ENCODE peak calls at places on chromosomes 2 and 18, in ten cellular contexts. Q is esophagus squamous epithelium, U is sigmoid colon, G is ovary, S is IMR-90, K is GM12864, B is AG09309, Z is fibroblast of pulmonary artery, A is colonic mucosa, J is WTC11. L is an unnamed sample.

GRCh38 chr2:60834270-60834717 is 47.1 kb upstream of the REL start:
- DNase-seq in Q (no peak), U (no peak), G (no peak), S (no peak), K (peak), B (no peak), Z (peak), A (no peak), J (no peak), L (peak)

GRCh38 chr18:12990128-12990485 is 1.1 kb upstream of the CEP192 start:
- DNase-seq in Q (no peak), U (no peak), G (no peak), S (no peak), K (no peak), B (no peak), Z (no peak), A (no peak), J (no peak), L (no peak)

GRCh38 chr18:62634991-62635630 is 80.2 kb upstream of the PHLPP1 start:
- DNase-seq in Q (no peak), U (no peak), G (no peak), S (no peak), K (no peak), B (no peak), Z (no peak), A (no peak), J (no peak), L (no peak)

GRCh38 chr2:63301481-63301880 is 250.9 kb downstream of the OTX1 start:
- DNase-seq in Q (no peak), U (no peak), G (no peak), S (no peak), K (no peak), B (no peak), Z (no peak), A (no peak), J (no peak), L (no peak)

GRCh38 chr18:2853926-2854664 is 7.3 kb downstream of the EMILIN2 start:
- DNase-seq in Q (no peak), U (peak), G (no peak), S (no peak), K (no peak), B (no peak), Z (no peak), A (no peak), J (no peak), L (no peak)

GRCh38 chr2:54013996-54014395 is 43.2 kb upstream of the PSME4 start:
- DNase-seq in Q (no peak), U (no peak), G (no peak), S (no peak), K (no peak), B (no peak), Z (no peak), A (no peak), J (no peak), L (no peak)

GRCh38 chr2:235492850-235493344 is 946 bp upstream of the AGAP1 start:
- DNase-seq in Q (no peak), U (no peak), G (peak), S (no peak), K (no peak), B (no peak), Z (no peak), A (no peak), J (peak), L (no peak)

GRCh38 chr2:172558372-172558771 is 2.5 kb downstream of the PDK1 start:
- DNase-seq in Q (no peak), U (no peak), G (no peak), S (no peak), K (no peak), B (no peak), Z (no peak), A (no peak), J (no peak), L (no peak)

GRCh38 chr18:11096839-11097750 is 52.3 kb downstream of the PIEZO2 start:
- DNase-seq in Q (no peak), U (no peak), G (no peak), S (no peak), K (no peak), B (no peak), Z (no peak), A (no peak), J (no peak), L (no peak)

GRCh38 chr18:43077510-43078290 is 37.8 kb downstream of the RIT2 start:
- DNase-seq in Q (no peak), U (no peak), G (no peak), S (no peak), K (no peak), B (no peak), Z (no peak), A (no peak), J (no peak), L (no peak)

GRCh38 chr2:85213893-85214512 is 80.8 kb downstream of the TCF7L1 start:
- DNase-seq in Q (no peak), U (no peak), G (no peak), S (no peak), K (no peak), B (no peak), Z (no peak), A (no peak), J (no peak), L (no peak)

GRCh38 chr2:64672708-64673107 is 19.0 kb upstream of the SERTAD2 start:
- DNase-seq in Q (no peak), U (no peak), G (no peak), S (no peak), K (no peak), B (no peak), Z (no peak), A (no peak), J (no peak), L (no peak)

GRCh38 chr18:58449366-58449935 is 179.4 kb downstream of the ALPK2 start:
- DNase-seq in Q (no peak), U (no peak), G (no peak), S (no peak), K (no peak), B (no peak), Z (no peak), A (no peak), J (no peak), L (no peak)

GRCh38 chr2:128319773-128320608 is 1.3 kb upstream of the HS6ST1 start:
- DNase-seq in Q (no peak), U (peak), G (peak), S (no peak), K (no peak), B (no peak), Z (no peak), A (no peak), J (no peak), L (peak)

GRCh38 chr2:144382848-144383247 is 137.1 kb downstream of the ZEB2 start:
- DNase-seq in Q (no peak), U (no peak), G (no peak), S (no peak), K (peak), B (no peak), Z (peak), A (no peak), J (no peak), L (peak)

GRCh38 chr2:142914507-142915313 is 37.2 kb downstream of the KYNU start:
- DNase-seq in Q (no peak), U (no peak), G (no peak), S (no peak), K (peak), B (no peak), Z (no peak), A (no peak), J (no peak), L (peak)

GRCh38 chr2:10457846-10458563 is 9.9 kb upstream of the ODC1 start:
- DNase-seq in Q (no peak), U (no peak), G (no peak), S (peak), K (no peak), B (peak), Z (peak), A (no peak), J (no peak), L (no peak)

GRCh38 chr2:47304654-47305053 is 98.3 kb upstream of the MSH2 start:
- DNase-seq in Q (no peak), U (no peak), G (no peak), S (no peak), K (no peak), B (no peak), Z (no peak), A (no peak), J (no peak), L (no peak)

GRCh38 chr2:180141600-180141999 is 134.5 kb upstream of the CWC22 start:
- DNase-seq in Q (no peak), U (no peak), G (no peak), S (no peak), K (no peak), B (no peak), Z (no peak), A (no peak), J (no peak), L (no peak)

GRCh38 chr2:145034511-145034910 is 514.6 kb upstream of the ZEB2 start:
- DNase-seq in Q (no peak), U (no peak), G (no peak), S (no peak), K (no peak), B (no peak), Z (no peak), A (no peak), J (no peak), L (no peak)

GRCh38 chr2:207122914-207123744 is 42.6 kb downstream of the KLF7 start:
- DNase-seq in Q (no peak), U (no peak), G (no peak), S (no peak), K (no peak), B (no peak), Z (no peak), A (no peak), J (no peak), L (no peak)

GRCh38 chr2:238231251-238231793 is 8.5 kb downstream of the HES6 start:
- DNase-seq in Q (no peak), U (peak), G (peak), S (peak), K (no peak), B (no peak), Z (peak), A (peak), J (peak), L (peak)

GRCh38 chr18:52722904-52723303 is 382.9 kb downstream of the DCC start:
- DNase-seq in Q (no peak), U (no peak), G (no peak), S (no peak), K (no peak), B (no peak), Z (no peak), A (no peak), J (no peak), L (no peak)

GRCh38 chr2:113167115-113167932 is 6.4 kb upstream of the PSD4 start:
- DNase-seq in Q (no peak), U (no peak), G (no peak), S (no peak), K (no peak), B (no peak), Z (no peak), A (peak), J (no peak), L (no peak)

GRCh38 chr2:128500136-128500800 is 181.6 kb upstream of the HS6ST1 start:
- DNase-seq in Q (no peak), U (no peak), G (no peak), S (no peak), K (no peak), B (no peak), Z (no peak), A (no peak), J (no peak), L (no peak)

GRCh38 chr18:55189972-55190371 is 230.7 kb upstream of the CCDC68 start:
- DNase-seq in Q (no peak), U (no peak), G (no peak), S (no peak), K (no peak), B (no peak), Z (no peak), A (no peak), J (peak), L (no peak)

GRCh38 chr18:21897811-21898210 is 157.2 kb downstream of the MIB1 start:
- DNase-seq in Q (no peak), U (no peak), G (peak), S (peak), K (peak), B (peak), Z (peak), A (peak), J (peak), L (peak)

GRCh38 chr2:62665446-62665845 is 40.1 kb upstream of the EHBP1 start:
- DNase-seq in Q (no peak), U (no peak), G (no peak), S (no peak), K (no peak), B (no peak), Z (no peak), A (no peak), J (no peak), L (no peak)

GRCh38 chr2:216774180-216774579 is 78.8 kb upstream of the IGFBP5 start:
- DNase-seq in Q (no peak), U (no peak), G (no peak), S (no peak), K (no peak), B (peak), Z (no peak), A (no peak), J (no peak), L (no peak)

GRCh38 chr2:177612651-177613050 is 220.1 kb downstream of the AGPS start:
- DNase-seq in Q (no peak), U (no peak), G (no peak), S (no peak), K (no peak), B (no peak), Z (no peak), A (no peak), J (no peak), L (no peak)

GRCh38 chr18:37316468-37316867 is 249.1 kb downstream of the CELF4 start:
- DNase-seq in Q (no peak), U (no peak), G (no peak), S (no peak), K (no peak), B (no peak), Z (no peak), A (no peak), J (no peak), L (no peak)

GRCh38 chr18:37318360-37319037 is 247.1 kb downstream of the CELF4 start:
- DNase-seq in Q (no peak), U (no peak), G (no peak), S (no peak), K (no peak), B (no peak), Z (no peak), A (no peak), J (no peak), L (no peak)

GRCh38 chr18:37315935-37316334 is 249.7 kb downstream of the CELF4 start:
- DNase-seq in Q (no peak), U (no peak), G (no peak), S (no peak), K (no peak), B (no peak), Z (no peak), A (no peak), J (no peak), L (no peak)

GRCh38 chr18:37317486-37317885 is 248.1 kb downstream of the CELF4 start:
- DNase-seq in Q (no peak), U (no peak), G (no peak), S (no peak), K (no peak), B (no peak), Z (no peak), A (no peak), J (no peak), L (no peak)

DNA sequence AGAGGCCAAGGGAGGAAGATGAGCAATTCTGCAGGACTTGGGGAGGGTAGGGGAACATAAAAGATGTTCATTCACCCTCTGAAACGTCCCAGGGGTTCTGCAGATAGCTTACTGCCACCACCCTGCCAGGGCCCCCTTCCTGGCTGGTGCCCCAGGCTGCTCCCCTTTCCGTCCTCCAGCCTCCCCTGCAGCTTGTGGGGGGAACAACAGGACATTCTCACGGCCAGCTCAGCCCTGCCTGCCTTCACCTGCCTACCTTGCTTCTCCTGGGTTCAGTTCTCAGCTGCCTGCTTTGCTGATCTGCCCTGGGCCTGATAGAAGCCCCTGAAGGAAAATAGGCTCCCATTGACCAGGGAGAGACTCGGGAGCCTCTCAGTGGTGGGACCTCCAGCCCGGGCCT is 251.1 kb downstream of the CELF4 start:
- DNase-seq in Q (no peak), U (no peak), G (no peak), S (no peak), K (no peak), B (no peak), Z (no peak), A (no peak), J (no peak), L (no peak)
- TF ChIP-seq CTCF in Q (no peak), U (no peak), G (no peak), S (no peak), K (no peak), B (no peak), Z (no peak), A (no peak), J (no peak), L (peak)

GRCh38 chr2:164953279-164953678 is 2.0 kb downstream of the SLC38A11 start:
- DNase-seq in Q (no peak), U (no peak), G (no peak), S (no peak), K (no peak), B (no peak), Z (no peak), A (no peak), J (no peak), L (no peak)

GRCh38 chr2:164952057-164952702 is 3.1 kb downstream of the SLC38A11 start:
- DNase-seq in Q (no peak), U (no peak), G (no peak), S (no peak), K (no peak), B (no peak), Z (no peak), A (no peak), J (no peak), L (no peak)

GRCh38 chr2:164960159-164960558 is 4.8 kb upstream of the SLC38A11 start:
- DNase-seq in Q (no peak), U (no peak), G (no peak), S (no peak), K (no peak), B (no peak), Z (no peak), A (no peak), J (no peak), L (no peak)

GRCh38 chr2:164954186-164954585 is 1.1 kb downstream of the SLC38A11 start:
- DNase-seq in Q (no peak), U (no peak), G (no peak), S (no peak), K (no peak), B (no peak), Z (no peak), A (no peak), J (no peak), L (no peak)

GRCh38 chr2:164954954-164955701 is at the start of gene SLC38A11:
- DNase-seq in Q (no peak), U (peak), G (peak), S (no peak), K (no peak), B (no peak), Z (peak), A (peak), J (peak), L (no peak)
- TF ChIP-seq CTCF in Q (no peak), U (no peak), G (no peak), S (peak), K (no peak), B (no peak), Z (no peak), A (no peak), J (no peak), L (no peak)

DNA sequence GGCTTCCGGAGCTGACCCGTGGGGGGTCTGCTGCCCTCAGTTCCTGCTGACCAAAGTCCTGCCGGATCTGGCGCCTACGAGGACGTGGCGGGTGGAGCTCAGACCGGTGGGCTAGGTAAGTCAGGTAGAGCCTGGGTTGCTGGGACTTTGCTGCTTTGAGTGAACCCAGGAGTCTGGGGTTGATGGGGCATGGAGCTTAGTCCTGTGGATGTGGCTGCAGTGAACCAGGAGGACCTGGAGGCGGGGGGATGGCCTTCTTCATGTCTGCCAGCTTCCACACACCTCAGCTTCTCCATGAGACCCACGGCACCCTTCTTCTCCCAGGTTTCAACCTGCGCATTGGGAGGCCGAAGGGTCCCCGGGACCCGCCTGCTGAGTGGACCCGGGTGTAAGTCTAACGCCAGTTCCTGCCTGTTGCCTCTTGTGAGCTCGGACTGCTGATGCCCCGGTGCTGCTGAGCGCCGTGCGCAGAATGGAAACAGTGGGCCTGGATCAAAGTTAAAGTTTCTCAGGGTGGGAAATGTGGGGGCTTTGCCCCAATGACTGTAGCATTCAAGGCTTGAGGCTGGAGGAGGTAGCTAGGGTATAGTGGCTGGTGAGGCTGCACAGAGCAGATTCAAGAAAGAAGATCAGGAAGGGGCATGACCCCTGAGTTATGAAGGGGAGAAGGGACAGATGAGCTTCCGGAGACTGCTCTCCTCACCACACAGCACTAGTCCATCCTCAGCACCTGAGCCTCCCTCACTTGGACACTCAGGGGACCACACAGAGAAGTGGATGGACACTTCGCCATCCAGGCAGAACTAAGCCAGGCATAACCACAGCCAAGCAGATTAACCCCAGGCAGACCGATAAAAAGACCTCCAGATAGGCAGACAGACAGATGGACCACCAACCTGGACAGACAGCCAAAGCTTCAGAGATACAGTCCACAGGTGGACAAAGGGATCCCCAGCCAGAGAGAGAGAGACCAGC is 17.3 kb downstream of the PTPN18 start:
- DNase-seq in Q (no peak), U (peak), G (no peak), S (no peak), K (no peak), B (no peak), Z (no peak), A (no peak), J (no peak), L (no peak)
- TF ChIP-seq CTCF in Q (no peak), U (no peak), G (peak), S (no peak), K (no peak), B (no peak), Z (no peak), A (no peak), J (peak), L (no peak)

GRCh38 chr2:200525066-200525465 is 941 bp upstream of the SGO2 start:
- DNase-seq in Q (no peak), U (no peak), G (no peak), S (peak), K (no peak), B (no peak), Z (no peak), A (no peak), J (no peak), L (no peak)

GRCh38 chr2:200525551-200525881 is 491 bp upstream of the SGO2 start:
- DNase-seq in Q (no peak), U (no peak), G (no peak), S (no peak), K (no peak), B (no peak), Z (no peak), A (no peak), J (no peak), L (no peak)

GRCh38 chr2:200523158-200523557 is 2.8 kb upstream of the SGO2 start:
- DNase-seq in Q (no peak), U (no peak), G (no peak), S (no peak), K (no peak), B (no peak), Z (no peak), A (peak), J (no peak), L (no peak)

GRCh38 chr2:200525882-200526651 is at the start of gene SGO2:
- DNase-seq in Q (peak), U (peak), G (peak), S (peak), K (peak), B (peak), Z (peak), A (peak), J (peak), L (peak)

DNA sequence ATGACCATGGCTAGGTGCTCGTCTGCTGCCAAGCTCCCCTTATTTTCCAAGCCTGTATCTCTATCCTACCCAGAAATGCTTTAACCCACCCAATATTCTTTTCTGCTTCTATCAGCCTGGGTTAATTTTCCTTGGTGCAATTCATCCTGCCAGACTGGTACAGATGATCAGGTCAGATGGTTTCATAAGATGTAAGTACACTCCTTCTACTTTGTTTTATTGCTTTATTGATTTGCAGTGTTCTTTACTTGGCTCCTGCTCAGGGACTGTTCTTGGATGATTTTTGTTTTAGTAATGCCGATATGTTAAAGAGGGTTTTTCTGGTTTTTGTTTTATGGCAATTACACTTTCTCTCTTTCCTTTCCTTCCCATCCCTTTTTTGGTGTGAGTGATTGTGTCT is 2.4 kb upstream of the SGO2 start:
- DNase-seq in Q (no peak), U (no peak), G (no peak), S (no peak), K (no peak), B (no peak), Z (no peak), A (no peak), J (no peak), L (no peak)
- TF ChIP-seq CTCF in Q (no peak), U (no peak), G (no peak), S (no peak), K (no peak), B (no peak), Z (no peak), A (no peak), J (no peak), L (no peak)

L was measured in GM13977.